ENCODE peak calls at places on chromosome 5, in five cellular contexts. One of them, this sample, is unnamed.

GRCh38 chr5:168460606-168461005 is 25.7 kb upstream of the RARS1 start:
- DNase-seq in astrocyte of the cerebellum: no peak
- DNase-seq in activated T-cell treated with anti-CD3 and anti-CD28 coated beads for 1 hour: no peak
- DNase-seq in CMK: no peak
- DNase-seq in mesothelial cell of epicardium: no peak
- DNase-seq in this sample: no peak

GRCh38 chr5:171521219-171521633 is 101.8 kb downstream of the FGF18 start:
- DNase-seq in CMK: no peak
- DNase-seq in activated T-cell treated with anti-CD3 and anti-CD28 coated beads for 1 hour: no peak
- DNase-seq in mesothelial cell of epicardium: no peak
- DNase-seq in astrocyte of the cerebellum: peak; percentile 71
- DNase-seq in this sample: peak; percentile 95

GRCh38 chr5:17105744-17106450 is 111.5 kb upstream of the BASP1 start:
- DNase-seq in CMK: no peak
- DNase-seq in astrocyte of the cerebellum: no peak
- DNase-seq in mesothelial cell of epicardium: no peak
- DNase-seq in activated T-cell treated with anti-CD3 and anti-CD28 coated beads for 1 hour: no peak
- DNase-seq in this sample: no peak

GRCh38 chr5:157828949-157829639 is 29.9 kb downstream of the CLINT1 start:
- DNase-seq in astrocyte of the cerebellum: no peak
- DNase-seq in activated T-cell treated with anti-CD3 and anti-CD28 coated beads for 1 hour: no peak
- DNase-seq in CMK: no peak
- DNase-seq in mesothelial cell of epicardium: no peak
- DNase-seq in this sample: no peak

GRCh38 chr5:113153512-113154097 is 177.0 kb downstream of the DCP2 start:
- DNase-seq in astrocyte of the cerebellum: no peak
- DNase-seq in activated T-cell treated with anti-CD3 and anti-CD28 coated beads for 1 hour: no peak
- DNase-seq in mesothelial cell of epicardium: no peak
- DNase-seq in CMK: no peak
- DNase-seq in this sample: no peak

GRCh38 chr5:168472329-168472728 is 13.9 kb upstream of the RARS1 start:
- DNase-seq in activated T-cell treated with anti-CD3 and anti-CD28 coated beads for 1 hour: no peak
- DNase-seq in mesothelial cell of epicardium: no peak
- DNase-seq in astrocyte of the cerebellum: peak; percentile 92
- DNase-seq in CMK: no peak
- DNase-seq in this sample: peak; percentile 84

GRCh38 chr5:176775409-176775808 is 35.0 kb upstream of the UNC5A start:
- DNase-seq in astrocyte of the cerebellum: no peak
- DNase-seq in activated T-cell treated with anti-CD3 and anti-CD28 coated beads for 1 hour: no peak
- DNase-seq in CMK: no peak
- DNase-seq in mesothelial cell of epicardium: no peak
- DNase-seq in this sample: no peak

GRCh38 chr5:174571662-174572397 is 152.6 kb upstream of the MSX2 start:
- DNase-seq in astrocyte of the cerebellum: peak; percentile 100
- DNase-seq in mesothelial cell of epicardium: peak; percentile 27
- DNase-seq in CMK: no peak
- DNase-seq in activated T-cell treated with anti-CD3 and anti-CD28 coated beads for 1 hour: no peak
- DNase-seq in this sample: peak; percentile 82

GRCh38 chr5:8458038-8458383 is 589.1 kb downstream of the MTRR start:
- DNase-seq in activated T-cell treated with anti-CD3 and anti-CD28 coated beads for 1 hour: no peak
- DNase-seq in mesothelial cell of epicardium: no peak
- DNase-seq in astrocyte of the cerebellum: no peak
- DNase-seq in CMK: no peak
- DNase-seq in this sample: peak; percentile 47

GRCh38 chr5:110218994-110219393 is 507.5 kb downstream of the TMEM232 start:
- DNase-seq in CMK: no peak
- DNase-seq in mesothelial cell of epicardium: no peak
- DNase-seq in astrocyte of the cerebellum: no peak
- DNase-seq in activated T-cell treated with anti-CD3 and anti-CD28 coated beads for 1 hour: no peak
- DNase-seq in this sample: no peak

GRCh38 chr5:5481206-5481605 is 58.7 kb downstream of the ICE1 start:
- DNase-seq in astrocyte of the cerebellum: no peak
- DNase-seq in activated T-cell treated with anti-CD3 and anti-CD28 coated beads for 1 hour: no peak
- DNase-seq in mesothelial cell of epicardium: no peak
- DNase-seq in CMK: no peak
- DNase-seq in this sample: no peak

GRCh38 chr5:109611505-109611904 is 78.2 kb upstream of the MAN2A1 start:
- DNase-seq in CMK: no peak
- DNase-seq in mesothelial cell of epicardium: no peak
- DNase-seq in activated T-cell treated with anti-CD3 and anti-CD28 coated beads for 1 hour: no peak
- DNase-seq in astrocyte of the cerebellum: no peak
- DNase-seq in this sample: no peak

GRCh38 chr5:179226696-179227095 is 118.6 kb downstream of the ADAMTS2 start:
- DNase-seq in mesothelial cell of epicardium: no peak
- DNase-seq in CMK: no peak
- DNase-seq in astrocyte of the cerebellum: no peak
- DNase-seq in activated T-cell treated with anti-CD3 and anti-CD28 coated beads for 1 hour: no peak
- DNase-seq in this sample: no peak

GRCh38 chr5:1338196-1338490 is 6.8 kb downstream of the CLPTM1L start:
- DNase-seq in activated T-cell treated with anti-CD3 and anti-CD28 coated beads for 1 hour: no peak
- DNase-seq in CMK: no peak
- DNase-seq in astrocyte of the cerebellum: no peak
- DNase-seq in mesothelial cell of epicardium: no peak
- DNase-seq in this sample: peak; percentile 23

GRCh38 chr5:30092548-30092947 is 1100.9 kb upstream of the CDH6 start:
- DNase-seq in mesothelial cell of epicardium: no peak
- DNase-seq in CMK: no peak
- DNase-seq in activated T-cell treated with anti-CD3 and anti-CD28 coated beads for 1 hour: no peak
- DNase-seq in astrocyte of the cerebellum: no peak
- DNase-seq in this sample: no peak

GRCh38 chr5:89128930-89129625 is 246.1 kb upstream of the MEF2C start:
- DNase-seq in CMK: no peak
- DNase-seq in astrocyte of the cerebellum: no peak
- DNase-seq in activated T-cell treated with anti-CD3 and anti-CD28 coated beads for 1 hour: no peak
- DNase-seq in mesothelial cell of epicardium: no peak
- DNase-seq in this sample: no peak

GRCh38 chr5:139862313-139862712 is 66.7 kb downstream of the PSD2 start:
- DNase-seq in activated T-cell treated with anti-CD3 and anti-CD28 coated beads for 1 hour: no peak
- DNase-seq in CMK: no peak
- DNase-seq in astrocyte of the cerebellum: no peak
- DNase-seq in mesothelial cell of epicardium: no peak
- DNase-seq in this sample: peak; percentile 26

GRCh38 chr5:9562101-9562500 is 16.2 kb upstream of the SEMA5A start:
- DNase-seq in mesothelial cell of epicardium: no peak
- DNase-seq in CMK: no peak
- DNase-seq in activated T-cell treated with anti-CD3 and anti-CD28 coated beads for 1 hour: no peak
- DNase-seq in astrocyte of the cerebellum: no peak
- DNase-seq in this sample: peak; percentile 76

GRCh38 chr5:169142264-169142970 is 158.5 kb downstream of the SLIT3 start:
- DNase-seq in activated T-cell treated with anti-CD3 and anti-CD28 coated beads for 1 hour: no peak
- DNase-seq in CMK: no peak
- DNase-seq in mesothelial cell of epicardium: no peak
- DNase-seq in astrocyte of the cerebellum: no peak
- DNase-seq in this sample: peak; percentile 4

GRCh38 chr5:57683036-57683600 is 200.5 kb upstream of the ACTBL2 start:
- DNase-seq in activated T-cell treated with anti-CD3 and anti-CD28 coated beads for 1 hour: no peak
- DNase-seq in astrocyte of the cerebellum: no peak
- DNase-seq in CMK: no peak
- DNase-seq in mesothelial cell of epicardium: no peak
- DNase-seq in this sample: no peak

GRCh38 chr5:167819406-167819805 is 472.0 kb upstream of the WWC1 start:
- DNase-seq in activated T-cell treated with anti-CD3 and anti-CD28 coated beads for 1 hour: no peak
- DNase-seq in mesothelial cell of epicardium: no peak
- DNase-seq in CMK: no peak
- DNase-seq in astrocyte of the cerebellum: no peak
- DNase-seq in this sample: peak; percentile 32

GRCh38 chr5:73419414-73420390 is 28.9 kb downstream of the FOXD1 start:
- DNase-seq in CMK: no peak
- DNase-seq in astrocyte of the cerebellum: peak; percentile 91
- DNase-seq in mesothelial cell of epicardium: peak; percentile 27
- DNase-seq in activated T-cell treated with anti-CD3 and anti-CD28 coated beads for 1 hour: no peak
- DNase-seq in this sample: no peak

GRCh38 chr5:178322736-178323540 is 90.3 kb upstream of the PHYKPL start:
- DNase-seq in CMK: no peak
- DNase-seq in mesothelial cell of epicardium: peak; percentile 12
- DNase-seq in activated T-cell treated with anti-CD3 and anti-CD28 coated beads for 1 hour: no peak
- DNase-seq in astrocyte of the cerebellum: no peak
- DNase-seq in this sample: no peak

GRCh38 chr5:81893961-81894360 is 77.9 kb upstream of the ATG10 start:
- DNase-seq in activated T-cell treated with anti-CD3 and anti-CD28 coated beads for 1 hour: no peak
- DNase-seq in astrocyte of the cerebellum: no peak
- DNase-seq in CMK: no peak
- DNase-seq in mesothelial cell of epicardium: no peak
- DNase-seq in this sample: no peak

GRCh38 chr5:180832638-180833068 is 28.4 kb downstream of the ZFP62 start:
- DNase-seq in astrocyte of the cerebellum: no peak
- DNase-seq in CMK: no peak
- DNase-seq in mesothelial cell of epicardium: no peak
- DNase-seq in activated T-cell treated with anti-CD3 and anti-CD28 coated beads for 1 hour: no peak
- DNase-seq in this sample: no peak

GRCh38 chr5:175878544-175879438 is 7.4 kb downstream of the CPLX2 start:
- DNase-seq in astrocyte of the cerebellum: no peak
- DNase-seq in CMK: no peak
- DNase-seq in mesothelial cell of epicardium: no peak
- DNase-seq in activated T-cell treated with anti-CD3 and anti-CD28 coated beads for 1 hour: no peak
- DNase-seq in this sample: no peak

GRCh38 chr5:128681764-128682664 is 144.0 kb upstream of the FBN2 start:
- DNase-seq in activated T-cell treated with anti-CD3 and anti-CD28 coated beads for 1 hour: no peak
- DNase-seq in astrocyte of the cerebellum: no peak
- DNase-seq in CMK: no peak
- DNase-seq in mesothelial cell of epicardium: no peak
- DNase-seq in this sample: no peak

GRCh38 chr5:106875591-106876297 is 795.0 kb downstream of the EFNA5 start:
- DNase-seq in CMK: no peak
- DNase-seq in astrocyte of the cerebellum: no peak
- DNase-seq in activated T-cell treated with anti-CD3 and anti-CD28 coated beads for 1 hour: no peak
- DNase-seq in mesothelial cell of epicardium: no peak
- DNase-seq in this sample: peak; percentile 54

GRCh38 chr5:67234671-67235176 is 38.1 kb upstream of the CD180 start:
- DNase-seq in CMK: no peak
- DNase-seq in mesothelial cell of epicardium: no peak
- DNase-seq in astrocyte of the cerebellum: peak; percentile 95
- DNase-seq in activated T-cell treated with anti-CD3 and anti-CD28 coated beads for 1 hour: no peak
- DNase-seq in this sample: peak; percentile 73

GRCh38 chr5:148393390-148393741 is 9.6 kb downstream of the FBXO38 start:
- DNase-seq in CMK: no peak
- DNase-seq in mesothelial cell of epicardium: no peak
- DNase-seq in activated T-cell treated with anti-CD3 and anti-CD28 coated beads for 1 hour: no peak
- DNase-seq in astrocyte of the cerebellum: no peak
- DNase-seq in this sample: no peak

GRCh38 chr5:83440826-83441225 is 30.7 kb upstream of the VCAN start:
- DNase-seq in activated T-cell treated with anti-CD3 and anti-CD28 coated beads for 1 hour: no peak
- DNase-seq in astrocyte of the cerebellum: peak; percentile 26
- DNase-seq in CMK: no peak
- DNase-seq in mesothelial cell of epicardium: no peak
- DNase-seq in this sample: peak; percentile 5

GRCh38 chr5:108367679-108368334 is 14.1 kb downstream of the FBXL17 start:
- DNase-seq in CMK: no peak
- DNase-seq in astrocyte of the cerebellum: no peak
- DNase-seq in activated T-cell treated with anti-CD3 and anti-CD28 coated beads for 1 hour: no peak
- DNase-seq in mesothelial cell of epicardium: no peak
- DNase-seq in this sample: peak; percentile 49

GRCh38 chr5:172114875-172115422 is 73.1 kb downstream of the STK10 start:
- DNase-seq in CMK: peak; percentile 97
- DNase-seq in mesothelial cell of epicardium: no peak
- DNase-seq in activated T-cell treated with anti-CD3 and anti-CD28 coated beads for 1 hour: peak; percentile 44
- DNase-seq in astrocyte of the cerebellum: no peak
- DNase-seq in this sample: no peak

GRCh38 chr5:435961-436640 is 6.9 kb upstream of the EXOC3 start:
- DNase-seq in activated T-cell treated with anti-CD3 and anti-CD28 coated beads for 1 hour: no peak
- DNase-seq in astrocyte of the cerebellum: no peak
- DNase-seq in mesothelial cell of epicardium: peak; percentile 17
- DNase-seq in CMK: no peak
- DNase-seq in this sample: peak; percentile 35

GRCh38 chr5:132823481-132824050 is 6.9 kb downstream of the SHROOM1 start:
- DNase-seq in CMK: no peak
- DNase-seq in astrocyte of the cerebellum: no peak
- DNase-seq in mesothelial cell of epicardium: no peak
- DNase-seq in activated T-cell treated with anti-CD3 and anti-CD28 coated beads for 1 hour: no peak
- DNase-seq in this sample: peak; percentile 50

GRCh38 chr5:130643321-130643720 is 521.7 kb downstream of the HINT1 start:
- DNase-seq in activated T-cell treated with anti-CD3 and anti-CD28 coated beads for 1 hour: no peak
- DNase-seq in mesothelial cell of epicardium: no peak
- DNase-seq in CMK: no peak
- DNase-seq in astrocyte of the cerebellum: no peak
- DNase-seq in this sample: no peak

GRCh38 chr5:1431021-1431811 is 14.0 kb downstream of the SLC6A3 start:
- DNase-seq in CMK: no peak
- DNase-seq in activated T-cell treated with anti-CD3 and anti-CD28 coated beads for 1 hour: no peak
- DNase-seq in mesothelial cell of epicardium: no peak
- DNase-seq in astrocyte of the cerebellum: no peak
- DNase-seq in this sample: no peak

GRCh38 chr5:138503487-138504270 is 38.4 kb downstream of the EGR1 start:
- DNase-seq in CMK: no peak
- DNase-seq in mesothelial cell of epicardium: no peak
- DNase-seq in activated T-cell treated with anti-CD3 and anti-CD28 coated beads for 1 hour: no peak
- DNase-seq in astrocyte of the cerebellum: peak; percentile 55
- DNase-seq in this sample: peak; percentile 69

GRCh38 chr5:127426661-127427060 is 90.8 kb upstream of the PRRC1 start:
- DNase-seq in astrocyte of the cerebellum: no peak
- DNase-seq in mesothelial cell of epicardium: no peak
- DNase-seq in activated T-cell treated with anti-CD3 and anti-CD28 coated beads for 1 hour: no peak
- DNase-seq in CMK: no peak
- DNase-seq in this sample: no peak